ENCODE peak calls at places on chromosomes 4 and X, in eight cellular contexts. F, N, P, I, Z, H, Q and O are unnamed samples.

GRCh38 chr4:55337944-55338343 is 8.1 kb upstream of the SRD5A3 start:
- DNase-seq in F (no peak), N (no peak), P (no peak), I (no peak), Z (no peak), H (no peak), Q (no peak), O (no peak)

GRCh38 chrX:99172958-99173357 is 1237.1 kb downstream of the PCDH19 start:
- DNase-seq in F (no peak), N (no peak), P (no peak), I (no peak), Z (no peak), H (peak), Q (no peak), O (no peak)

GRCh38 chr4:71186566-71187398 is 152.0 kb upstream of the SLC4A4 start:
- DNase-seq in F (peak), N (peak), P (no peak), I (peak), Z (peak), H (peak), Q (peak), O (peak)

GRCh38 chrX:32447640-32448039 is 763.7 kb downstream of the DMD start:
- DNase-seq in F (no peak), N (no peak), P (no peak), I (no peak), Z (no peak), H (no peak), Q (no peak), O (no peak)

GRCh38 chrX:154486052-154486395 is 391 bp downstream of the UBL4A start:
- DNase-seq in F (peak), N (peak), P (no peak), I (no peak), Z (peak), H (no peak), Q (peak), O (no peak)

GRCh38 chr4:139557506-139558110 is 1.6 kb upstream of the SETD7 start:
- DNase-seq in F (peak), N (no peak), P (no peak), I (no peak), Z (no peak), H (peak), Q (peak), O (no peak)

GRCh38 chrX:20461576-20461975 is 194.9 kb upstream of the RPS6KA3 start:
- DNase-seq in F (no peak), N (no peak), P (no peak), I (peak), Z (no peak), H (no peak), Q (no peak), O (no peak)

GRCh38 chr4:133147365-133147821 is 1.7 kb upstream of the PCDH10 start:
- DNase-seq in F (no peak), N (no peak), P (no peak), I (no peak), Z (no peak), H (peak), Q (no peak), O (no peak)

GRCh38 chrX:40090050-40090804 is 7.5 kb downstream of the BCOR start:
- DNase-seq in F (no peak), N (no peak), P (no peak), I (no peak), Z (no peak), H (peak), Q (no peak), O (no peak)

GRCh38 chr4:1762264-1763010 is 30.7 kb upstream of the FGFR3 start:
- DNase-seq in F (no peak), N (no peak), P (no peak), I (no peak), Z (no peak), H (no peak), Q (no peak), O (no peak)

GRCh38 chr4:25900310-25900709 is 13.7 kb upstream of the SMIM20 start:
- DNase-seq in F (no peak), N (no peak), P (no peak), I (peak), Z (no peak), H (no peak), Q (no peak), O (no peak)

GRCh38 chr4:8329859-8330761 is 60.6 kb downstream of the HTRA3 start:
- DNase-seq in F (no peak), N (no peak), P (no peak), I (no peak), Z (no peak), H (no peak), Q (no peak), O (no peak)

GRCh38 chr4:92529510-92529909 is 225.7 kb downstream of the GRID2 start:
- DNase-seq in F (no peak), N (no peak), P (no peak), I (no peak), Z (no peak), H (no peak), Q (no peak), O (no peak)

GRCh38 chr4:184740965-184741364 is 7.1 kb upstream of the CENPU start:
- DNase-seq in F (no peak), N (no peak), P (no peak), I (no peak), Z (no peak), H (no peak), Q (no peak), O (no peak)

GRCh38 chr4:55499495-55499894 is 47.2 kb downstream of the CLOCK start:
- DNase-seq in F (no peak), N (no peak), P (no peak), I (no peak), Z (no peak), H (peak), Q (no peak), O (no peak)

GRCh38 chr4:98626350-98626749 is 32.1 kb downstream of the TSPAN5 start:
- DNase-seq in F (no peak), N (no peak), P (no peak), I (peak), Z (no peak), H (no peak), Q (no peak), O (peak)

GRCh38 chr4:11198516-11199305 is 230.0 kb downstream of the HS3ST1 start:
- DNase-seq in F (no peak), N (no peak), P (no peak), I (no peak), Z (no peak), H (no peak), Q (no peak), O (no peak)

GRCh38 chrX:78092296-78092695 is 11.8 kb upstream of the PGK1 start:
- DNase-seq in F (peak), N (no peak), P (no peak), I (peak), Z (no peak), H (peak), Q (no peak), O (no peak)

DNA sequence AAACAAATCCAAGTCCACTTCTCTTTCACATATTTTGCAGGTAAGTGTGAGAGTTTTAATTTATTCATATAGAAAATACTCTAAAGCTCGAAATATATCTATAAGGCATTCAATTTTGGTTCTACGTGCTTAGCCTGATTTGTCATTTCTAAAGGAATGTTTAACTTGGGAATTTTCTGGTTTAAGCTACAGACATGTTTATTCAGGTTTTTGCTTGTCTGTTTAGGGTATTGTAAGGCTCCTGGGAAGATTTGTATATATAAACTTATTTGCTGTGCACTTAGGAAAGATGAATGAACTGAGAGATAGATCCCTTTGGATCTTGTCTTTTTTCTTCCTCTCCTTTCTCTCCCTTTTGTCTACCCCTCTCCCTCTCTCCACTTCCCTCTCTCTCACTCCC is 185.9 kb upstream of the NEIL3 start:
- DNase-seq in F (no peak), N (no peak), P (no peak), I (no peak), Z (no peak), H (no peak), Q (no peak), O (no peak)
- H3K27ac ChIP-seq in F (no peak), N (no peak), P (no peak), I (no peak), Z (no peak), H (no peak), Q (no peak), O (no peak)

GRCh38 chr4:56757270-56757746 is 64.2 kb downstream of the SPINK2 start:
- DNase-seq in F (no peak), N (no peak), P (peak), I (peak), Z (no peak), H (no peak), Q (no peak), O (no peak)
- H3K27ac ChIP-seq in F (no peak), N (peak), P (peak), I (peak), Z (peak), H (no peak), Q (peak), O (no peak)

DNA sequence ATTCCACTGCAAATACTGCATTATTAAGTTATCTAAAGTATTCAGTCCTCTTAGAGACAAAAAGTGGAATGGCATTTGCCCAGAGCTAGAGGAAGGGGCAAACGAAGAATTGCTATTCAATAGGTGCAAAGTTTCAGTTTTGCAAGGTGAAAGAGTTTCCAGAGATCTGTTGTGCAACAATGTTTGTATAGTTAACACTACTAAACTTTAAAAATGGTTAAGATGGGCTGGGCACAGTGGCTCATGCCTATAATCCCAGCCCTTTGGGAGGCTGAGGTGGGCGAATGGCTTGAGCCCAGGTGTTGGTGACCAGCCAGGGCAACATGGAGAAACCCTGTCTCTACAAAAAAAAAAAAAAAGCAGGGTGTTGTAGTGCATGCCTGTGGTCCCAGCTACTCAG is 102.5 kb downstream of the LUZP4 start:
- DNase-seq in F (no peak), N (no peak), P (no peak), I (no peak), Z (no peak), H (no peak), Q (no peak), O (no peak)
- H3K27ac ChIP-seq in F (no peak), N (no peak), P (no peak), I (no peak), Z (no peak), H (no peak), Q (no peak), O (no peak)

GRCh38 chr4:81786770-81787169 is 315.1 kb upstream of the RASGEF1B start:
- DNase-seq in F (no peak), N (no peak), P (no peak), I (no peak), Z (no peak), H (no peak), Q (no peak), O (no peak)
- H3K27ac ChIP-seq in F (no peak), N (no peak), P (no peak), I (no peak), Z (no peak), H (no peak), Q (no peak), O (peak)

DNA sequence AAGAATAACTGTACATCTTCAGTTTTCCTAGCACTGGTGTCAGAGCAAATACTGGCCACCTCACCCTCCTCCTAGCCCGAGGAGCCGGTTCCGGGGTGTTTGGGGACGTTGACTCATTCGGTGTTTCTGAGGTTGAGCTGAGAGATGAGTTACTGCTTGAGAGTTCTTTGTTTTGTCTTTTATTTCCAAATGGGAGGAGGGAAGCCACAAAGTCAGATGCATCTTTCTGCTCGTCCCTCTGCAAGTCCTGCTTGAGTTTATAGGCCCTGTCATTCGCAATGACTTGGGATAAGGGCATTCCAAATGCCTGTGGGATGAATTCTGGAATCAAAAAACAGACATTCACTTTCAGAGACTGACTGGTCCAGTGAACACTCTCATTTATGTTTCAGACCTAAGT is 77.5 kb downstream of the HCCS start:
- DNase-seq in F (peak), N (no peak), P (no peak), I (peak), Z (no peak), H (no peak), Q (no peak), O (no peak)
- H3K27ac ChIP-seq in F (no peak), N (no peak), P (no peak), I (no peak), Z (no peak), H (no peak), Q (no peak), O (no peak)

DNA sequence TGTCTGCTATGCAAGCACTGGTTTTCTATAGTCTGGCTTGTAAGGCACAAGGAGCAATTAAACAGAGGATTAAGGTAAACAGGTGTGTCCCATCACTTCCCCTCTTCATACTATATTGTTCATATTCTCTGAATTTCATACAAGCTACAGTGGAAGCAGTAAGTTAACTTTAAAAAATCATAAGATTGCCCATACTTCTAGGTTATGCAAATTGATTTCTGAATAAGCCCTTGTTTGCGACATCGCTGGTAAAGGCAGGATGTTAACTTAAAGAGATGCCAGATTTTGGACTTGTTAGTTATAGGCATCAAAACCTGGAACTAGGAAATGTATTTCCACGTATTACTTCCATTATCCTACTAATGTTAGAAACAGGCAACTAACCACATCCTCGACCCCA is 1.0 kb upstream of the TMEM131L start:
- DNase-seq in F (peak), N (no peak), P (no peak), I (no peak), Z (no peak), H (no peak), Q (no peak), O (no peak)
- H3K27ac ChIP-seq in F (no peak), N (peak), P (no peak), I (no peak), Z (peak), H (no peak), Q (no peak), O (peak)

GRCh38 chr4:79613269-79613995 is 205.4 kb upstream of the GK2 start:
- DNase-seq in F (no peak), N (no peak), P (no peak), I (no peak), Z (no peak), H (no peak), Q (no peak), O (no peak)

GRCh38 chr4:79609853-79610252 is 201.8 kb upstream of the GK2 start:
- DNase-seq in F (no peak), N (no peak), P (no peak), I (peak), Z (no peak), H (no peak), Q (no peak), O (no peak)

GRCh38 chr4:79607979-79608378 is 200.0 kb upstream of the GK2 start:
- DNase-seq in F (no peak), N (no peak), P (no peak), I (peak), Z (no peak), H (no peak), Q (no peak), O (no peak)

DNA sequence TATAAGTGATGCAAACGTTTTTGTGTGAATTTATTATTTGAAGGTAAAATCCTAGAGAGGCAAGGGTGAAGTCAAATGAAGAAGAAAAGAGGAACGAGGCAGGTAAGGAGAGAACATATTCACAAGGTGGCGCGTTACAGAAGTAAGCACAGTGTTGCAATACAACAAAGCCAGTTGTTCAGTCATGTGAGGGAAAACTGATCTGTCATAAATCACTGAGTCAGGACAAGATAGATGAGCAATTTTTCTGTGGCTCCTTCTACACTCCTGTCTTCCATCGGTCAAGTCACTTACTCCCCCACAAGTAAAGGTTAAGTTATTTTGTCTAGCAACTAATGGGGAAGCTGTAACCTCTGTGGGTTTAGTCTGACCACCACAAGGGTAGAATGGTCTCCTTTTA is 203.0 kb upstream of the GK2 start:
- DNase-seq in F (no peak), N (no peak), P (no peak), I (no peak), Z (no peak), H (no peak), Q (no peak), O (no peak)
- H3K27ac ChIP-seq in F (no peak), N (no peak), P (no peak), I (no peak), Z (no peak), H (no peak), Q (no peak), O (no peak)

DNA sequence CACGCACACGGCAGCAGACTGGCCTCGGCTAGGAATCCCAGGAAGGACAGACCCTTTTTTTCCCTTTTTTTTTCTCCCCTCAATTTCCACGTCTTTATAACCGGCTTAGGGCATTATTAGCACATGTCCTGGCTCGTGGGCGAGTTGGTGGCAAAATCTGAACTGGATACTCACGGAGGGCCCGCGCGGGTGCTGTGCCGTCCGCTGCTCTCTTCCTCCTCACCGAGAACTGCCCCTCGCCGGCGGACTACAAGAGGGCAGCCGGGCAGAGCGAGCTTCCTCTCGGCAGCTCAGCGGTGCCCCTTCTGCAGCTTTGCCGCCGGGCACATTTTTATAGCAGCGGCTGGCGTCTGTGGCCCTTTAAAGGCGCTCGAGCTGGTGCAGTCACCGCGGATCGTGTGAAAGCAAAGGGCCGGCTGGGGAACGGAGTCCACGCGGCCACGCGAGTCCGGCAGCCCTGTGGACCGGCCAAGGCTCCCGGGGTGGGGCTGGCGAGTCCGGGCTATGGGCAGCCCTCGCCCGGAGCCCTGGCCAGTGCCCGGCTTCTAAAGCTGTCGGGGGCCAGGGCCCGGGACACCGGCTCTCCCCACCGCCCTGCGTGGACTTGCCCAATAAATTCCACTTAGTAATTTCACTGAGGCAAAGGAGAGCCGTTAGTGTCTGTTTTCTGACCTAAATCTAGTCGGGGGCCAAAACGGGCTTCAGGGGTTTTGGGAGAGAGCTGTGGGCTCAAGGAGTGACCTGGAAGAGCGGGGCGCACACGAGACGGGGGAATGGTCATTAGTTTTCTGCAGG is 1.3 kb upstream of the CITED1 start:
- DNase-seq in F (no peak), N (no peak), P (no peak), I (peak), Z (peak), H (peak), Q (peak), O (no peak)
- H3K27ac ChIP-seq in F (no peak), N (no peak), P (no peak), I (no peak), Z (no peak), H (no peak), Q (no peak), O (no peak)